ENCODE peak calls at places on chromosome 1, in four cellular contexts. One of them, this sample, is unnamed.

GRCh38 chr1:160373696-160374095 is 6.8 kb downstream of the NHLH1 start:
- DNase-seq in tibial artery: no peak
- DNase-seq in H9: no peak
- DNase-seq in GM06990: no peak
- DNase-seq in this sample: peak; percentile 2

GRCh38 chr1:87119741-87120140 is 205.3 kb downstream of the HS2ST1 start:
- DNase-seq in H9: no peak
- DNase-seq in GM06990: no peak
- DNase-seq in tibial artery: no peak
- DNase-seq in this sample: no peak

GRCh38 chr1:51726544-51727225 is 109.8 kb downstream of the OSBPL9 start:
- DNase-seq in H9: no peak
- DNase-seq in GM06990: peak; percentile 55
- DNase-seq in tibial artery: no peak
- DNase-seq in this sample: no peak

GRCh38 chr1:63326106-63326472 is 3.7 kb downstream of the FOXD3 start:
- DNase-seq in tibial artery: no peak
- DNase-seq in GM06990: no peak
- DNase-seq in H9: peak; percentile 57
- DNase-seq in this sample: no peak

GRCh38 chr1:212771341-212771740 is 20.2 kb downstream of the NSL1 start:
- DNase-seq in tibial artery: no peak
- DNase-seq in GM06990: no peak
- DNase-seq in H9: no peak
- DNase-seq in this sample: no peak

GRCh38 chr1:15723631-15724246 is 12.3 kb upstream of the SLC25A34 start:
- DNase-seq in tibial artery: no peak
- DNase-seq in GM06990: no peak
- DNase-seq in H9: no peak
- DNase-seq in this sample: no peak

GRCh38 chr1:20698195-20698910 is 19.5 kb downstream of the KIF17 start:
- DNase-seq in H9: no peak
- DNase-seq in GM06990: no peak
- DNase-seq in tibial artery: no peak
- DNase-seq in this sample: no peak

GRCh38 chr1:234743866-234744581 is 134.0 kb upstream of the IRF2BP2 start:
- DNase-seq in tibial artery: no peak
- DNase-seq in GM06990: no peak
- DNase-seq in H9: no peak
- DNase-seq in this sample: no peak

GRCh38 chr1:200178340-200178739 is 150.8 kb downstream of the NR5A2 start:
- DNase-seq in tibial artery: no peak
- DNase-seq in H9: no peak
- DNase-seq in GM06990: no peak
- DNase-seq in this sample: no peak

GRCh38 chr1:177118901-177119300 is 45.6 kb downstream of the ASTN1 start:
- DNase-seq in GM06990: no peak
- DNase-seq in H9: no peak
- DNase-seq in tibial artery: no peak
- DNase-seq in this sample: no peak

GRCh38 chr1:184822267-184822666 is 67.6 kb upstream of the EDEM3 start:
- DNase-seq in H9: no peak
- DNase-seq in tibial artery: no peak
- DNase-seq in GM06990: no peak
- DNase-seq in this sample: no peak

GRCh38 chr1:46053734-46054133 is 78.7 kb downstream of the PIK3R3 start:
- DNase-seq in GM06990: no peak
- DNase-seq in H9: no peak
- DNase-seq in tibial artery: no peak
- DNase-seq in this sample: no peak

GRCh38 chr1:172168597-172168872 is 251.9 kb upstream of the C1orf105 start:
- DNase-seq in tibial artery: no peak
- DNase-seq in GM06990: no peak
- DNase-seq in H9: no peak
- DNase-seq in this sample: no peak

GRCh38 chr1:8705104-8705503 is 112.3 kb downstream of the RERE start:
- DNase-seq in tibial artery: no peak
- DNase-seq in GM06990: no peak
- DNase-seq in H9: no peak
- DNase-seq in this sample: no peak

GRCh38 chr1:61184035-61184713 is 101.8 kb downstream of the NFIA start:
- DNase-seq in H9: no peak
- DNase-seq in tibial artery: peak; percentile 93
- DNase-seq in GM06990: no peak
- DNase-seq in this sample: no peak

GRCh38 chr1:101262060-101262459 is 25.2 kb downstream of the S1PR1 start:
- DNase-seq in GM06990: no peak
- DNase-seq in tibial artery: no peak
- DNase-seq in H9: no peak
- DNase-seq in this sample: no peak

GRCh38 chr1:188615321-188615720 is 1786.6 kb downstream of the PLA2G4A start:
- DNase-seq in tibial artery: no peak
- DNase-seq in H9: no peak
- DNase-seq in GM06990: no peak
- DNase-seq in this sample: no peak

GRCh38 chr1:91171906-91172305 is 150.1 kb upstream of the ZNF644 start:
- DNase-seq in tibial artery: no peak
- DNase-seq in H9: no peak
- DNase-seq in GM06990: no peak
- DNase-seq in this sample: peak; percentile 44

GRCh38 chr1:37919277-37919676 is 27.6 kb downstream of the INPP5B start:
- DNase-seq in tibial artery: no peak
- DNase-seq in H9: peak; percentile 45
- DNase-seq in GM06990: no peak
- DNase-seq in this sample: no peak

GRCh38 chr1:185495898-185496297 is 178.9 kb upstream of the IVNS1ABP start:
- DNase-seq in GM06990: no peak
- DNase-seq in tibial artery: no peak
- DNase-seq in H9: no peak
- DNase-seq in this sample: no peak

GRCh38 chr1:12088607-12089006 is 25.5 kb downstream of the TNFRSF8 start:
- DNase-seq in H9: no peak
- DNase-seq in GM06990: no peak
- DNase-seq in tibial artery: no peak
- DNase-seq in this sample: no peak

GRCh38 chr1:192784395-192784794 is 24.4 kb upstream of the RGS2 start:
- DNase-seq in tibial artery: no peak
- DNase-seq in H9: no peak
- DNase-seq in GM06990: no peak
- DNase-seq in this sample: no peak

GRCh38 chr1:25675729-25676476 is 59.3 kb downstream of the MAN1C1 start:
- DNase-seq in GM06990: peak; percentile 79
- DNase-seq in tibial artery: no peak
- DNase-seq in H9: no peak
- DNase-seq in this sample: no peak

GRCh38 chr1:184903111-184903692 is 71.1 kb downstream of the NIBAN1 start:
- DNase-seq in GM06990: no peak
- DNase-seq in H9: no peak
- DNase-seq in tibial artery: no peak
- DNase-seq in this sample: no peak

GRCh38 chr1:232577809-232578208 is 52.1 kb downstream of the SIPA1L2 start:
- DNase-seq in GM06990: no peak
- DNase-seq in tibial artery: no peak
- DNase-seq in H9: no peak
- DNase-seq in this sample: no peak

GRCh38 chr1:37267111-37267835 is 207.1 kb upstream of the ZC3H12A start:
- DNase-seq in GM06990: no peak
- DNase-seq in tibial artery: no peak
- DNase-seq in H9: peak; percentile 41
- DNase-seq in this sample: no peak

GRCh38 chr1:6127587-6128163 is 52.4 kb downstream of the CHD5 start:
- DNase-seq in tibial artery: peak; percentile 41
- DNase-seq in H9: peak; percentile 91
- DNase-seq in GM06990: peak; percentile 63
- DNase-seq in this sample: no peak

GRCh38 chr1:148372731-148373130 is 110.4 kb downstream of the PPIAL4G start:
- DNase-seq in tibial artery: no peak
- DNase-seq in H9: no peak
- DNase-seq in GM06990: no peak
- DNase-seq in this sample: no peak

GRCh38 chr1:116972676-116973035 is 28.9 kb upstream of the CD101 start:
- DNase-seq in H9: no peak
- DNase-seq in GM06990: no peak
- DNase-seq in tibial artery: no peak
- DNase-seq in this sample: no peak

GRCh38 chr1:82775402-82776000 is 974.8 kb downstream of the ADGRL2 start:
- DNase-seq in tibial artery: no peak
- DNase-seq in H9: peak; percentile 75
- DNase-seq in GM06990: no peak
- DNase-seq in this sample: no peak

GRCh38 chr1:43225168-43225567 is 44.6 kb upstream of the TMEM125 start:
- DNase-seq in H9: no peak
- DNase-seq in GM06990: no peak
- DNase-seq in tibial artery: no peak
- DNase-seq in this sample: no peak

GRCh38 chr1:87450615-87451209 is 122.0 kb downstream of the LMO4 start:
- DNase-seq in GM06990: peak; percentile 32
- DNase-seq in H9: peak; percentile 65
- DNase-seq in tibial artery: no peak
- DNase-seq in this sample: no peak

GRCh38 chr1:16226495-16227179 is 10.3 kb downstream of the CPLANE2 start:
- DNase-seq in tibial artery: no peak
- DNase-seq in H9: peak; percentile 93
- DNase-seq in GM06990: no peak
- DNase-seq in this sample: no peak

GRCh38 chr1:1534401-1535145 is 5.9 kb downstream of the TMEM240 start:
- DNase-seq in GM06990: no peak
- DNase-seq in tibial artery: no peak
- DNase-seq in H9: no peak
- DNase-seq in this sample: no peak
- TF ChIP-seq CTCF in GM06990: no peak
- TF ChIP-seq CTCF in tibial artery: no peak
- TF ChIP-seq CTCF in H9: no peak
- TF ChIP-seq CTCF in this sample: no peak

DNA sequence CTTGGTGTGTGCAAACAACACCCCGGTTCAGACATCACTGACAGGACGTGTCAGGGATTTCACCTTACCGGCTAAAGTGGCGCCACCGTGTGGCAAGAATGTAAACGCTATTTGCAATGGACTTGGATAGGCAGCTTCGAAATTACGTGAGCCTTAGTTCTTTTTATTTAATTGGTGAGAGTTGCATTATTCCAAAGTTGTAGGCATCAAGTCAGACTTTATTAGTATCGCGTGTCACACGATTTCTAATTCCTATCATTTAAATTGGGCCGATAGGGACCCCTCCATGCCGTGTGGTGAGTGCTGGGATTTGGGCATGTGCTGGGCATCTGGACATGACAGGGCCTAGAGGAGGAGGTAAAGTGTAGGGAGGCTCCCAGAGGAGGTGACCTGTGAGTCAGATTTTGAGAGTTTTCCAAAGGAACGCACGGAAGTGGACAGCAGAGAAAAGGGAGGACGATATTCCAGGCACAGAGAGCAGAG is 14.5 kb upstream of the CPT2 start:
- DNase-seq in tibial artery: peak; percentile 85
- DNase-seq in GM06990: no peak
- DNase-seq in H9: peak; percentile 77
- DNase-seq in this sample: peak; percentile 89
- TF ChIP-seq CTCF in tibial artery: peak; percentile 85
- TF ChIP-seq CTCF in GM06990: peak; percentile 79
- TF ChIP-seq CTCF in H9: peak; percentile 96
- TF ChIP-seq CTCF in this sample: peak; percentile 85

DNA sequence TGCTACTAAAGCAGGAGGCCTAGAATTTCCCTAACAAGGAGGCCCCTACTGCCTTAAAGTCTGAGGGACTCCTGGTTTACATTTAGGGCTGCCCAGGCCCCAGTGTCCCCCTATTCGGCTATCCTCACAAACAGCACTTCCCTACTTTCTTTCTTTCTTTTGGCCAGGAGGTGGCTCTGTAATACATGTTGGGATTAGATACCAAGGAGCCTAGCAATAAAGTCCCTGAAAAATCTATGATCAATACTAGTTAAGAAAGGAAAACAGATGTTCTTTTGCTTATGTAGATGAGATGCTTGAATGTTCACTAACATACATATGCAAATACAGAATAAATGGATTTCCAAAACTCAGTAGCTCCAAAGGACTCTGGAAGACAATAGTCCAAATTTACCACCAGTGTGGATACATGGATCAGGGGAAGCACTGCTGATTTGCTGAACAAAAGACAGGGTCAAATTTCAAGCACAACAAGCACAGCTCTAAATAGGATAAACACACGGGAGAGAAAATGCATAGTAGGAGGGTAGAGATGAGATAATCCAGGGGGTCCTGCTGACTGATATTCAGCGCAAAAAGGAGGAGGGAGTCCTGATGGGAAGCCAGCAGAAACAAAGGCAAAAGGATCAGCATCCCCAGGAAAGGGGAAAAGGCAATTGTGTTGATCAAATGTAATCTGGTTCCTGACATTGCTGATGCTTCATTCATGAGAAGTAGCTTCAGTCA is 240.0 kb downstream of the NUF2 start:
- DNase-seq in tibial artery: no peak
- DNase-seq in GM06990: no peak
- DNase-seq in H9: peak; percentile 66
- DNase-seq in this sample: no peak
- TF ChIP-seq CTCF in tibial artery: peak; percentile 11
- TF ChIP-seq CTCF in GM06990: no peak
- TF ChIP-seq CTCF in H9: peak; percentile 76
- TF ChIP-seq CTCF in this sample: peak; percentile 31

GRCh38 chr1:94526581-94526980 is 15.0 kb downstream of the F3 start:
- DNase-seq in tibial artery: no peak
- DNase-seq in GM06990: no peak
- DNase-seq in H9: no peak
- DNase-seq in this sample: no peak

GRCh38 chr1:94528271-94528670 is 13.3 kb downstream of the F3 start:
- DNase-seq in tibial artery: no peak
- DNase-seq in GM06990: no peak
- DNase-seq in H9: no peak
- DNase-seq in this sample: no peak

GRCh38 chr1:94528826-94529225 is 12.7 kb downstream of the F3 start:
- DNase-seq in tibial artery: no peak
- DNase-seq in GM06990: no peak
- DNase-seq in H9: no peak
- DNase-seq in this sample: no peak

GRCh38 chr1:94526152-94526551 is 15.4 kb downstream of the F3 start:
- DNase-seq in GM06990: no peak
- DNase-seq in tibial artery: no peak
- DNase-seq in H9: no peak
- DNase-seq in this sample: no peak

DNA sequence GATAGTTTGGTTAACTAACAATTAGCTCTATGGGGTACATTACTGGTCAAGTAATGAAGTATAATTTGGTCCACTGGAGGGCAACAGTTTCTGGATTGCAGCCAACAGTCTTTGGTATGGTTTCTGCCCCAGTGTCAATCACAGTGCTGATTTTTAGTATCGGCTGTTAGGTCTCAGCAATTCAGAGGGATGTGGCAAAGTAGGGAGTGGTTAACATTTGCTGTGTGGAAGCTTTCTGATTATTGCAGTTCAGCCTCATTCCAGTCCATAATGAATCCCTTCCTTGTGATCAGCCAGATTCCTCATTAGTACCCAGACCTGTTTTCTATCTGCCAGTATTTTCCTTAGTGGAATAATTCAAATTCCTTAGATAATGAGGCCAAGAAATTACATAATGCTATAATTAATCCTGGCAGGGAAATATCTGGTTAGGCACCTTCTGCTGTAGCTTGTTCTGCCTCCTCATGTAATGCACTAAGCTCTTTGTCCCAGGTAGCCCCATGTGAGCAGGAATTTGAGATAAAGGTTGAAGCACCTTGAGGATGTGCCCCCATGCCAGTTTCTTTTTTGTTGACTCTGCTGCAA is 14.0 kb downstream of the F3 start:
- DNase-seq in tibial artery: no peak
- DNase-seq in GM06990: no peak
- DNase-seq in H9: no peak
- DNase-seq in this sample: no peak
- TF ChIP-seq CTCF in tibial artery: no peak
- TF ChIP-seq CTCF in GM06990: no peak
- TF ChIP-seq CTCF in H9: peak; percentile 43
- TF ChIP-seq CTCF in this sample: peak; percentile 23